ENCODE peak calls at places on chromosomes 11 and 22, in four cellular contexts. One of them, this sample, is unnamed.
A peak's percentile ranks its signal among the peaks of the same experiment; 100 is the strongest.

GRCh38 chr11:34185926-34186841 is 80.8 kb downstream of the NAT10 start:
- DNase-seq in H9: peak; percentile 43
- DNase-seq in IMR-90: no peak
- DNase-seq in H1: no peak
- DNase-seq in this sample: peak; percentile 54

GRCh38 chr11:35073691-35074382 is 65.1 kb upstream of the CD44 start:
- DNase-seq in H9: no peak
- DNase-seq in IMR-90: peak; percentile 49
- DNase-seq in H1: no peak
- DNase-seq in this sample: no peak

GRCh38 chr11:63417174-63417852 is 47.7 kb downstream of the SLC22A9 start:
- DNase-seq in H9: no peak
- DNase-seq in IMR-90: no peak
- DNase-seq in H1: no peak
- DNase-seq in this sample: no peak

GRCh38 chr11:19696073-19696472 is 16.6 kb upstream of the NAV2 start:
- DNase-seq in H9: no peak
- DNase-seq in IMR-90: no peak
- DNase-seq in H1: no peak
- DNase-seq in this sample: no peak

GRCh38 chr11:26947379-26947844 is 46.5 kb upstream of the FIBIN start:
- DNase-seq in H9: no peak
- DNase-seq in IMR-90: peak; percentile 100
- DNase-seq in H1: no peak
- DNase-seq in this sample: no peak

GRCh38 chr11:3128356-3129180 is 36.5 kb downstream of the OSBPL5 start:
- DNase-seq in H9: no peak
- DNase-seq in IMR-90: no peak
- DNase-seq in H1: no peak
- DNase-seq in this sample: no peak

GRCh38 chr11:33835143-33835878 is 56.6 kb downstream of the LMO2 start:
- DNase-seq in H9: no peak
- DNase-seq in IMR-90: peak; percentile 76
- DNase-seq in H1: no peak
- DNase-seq in this sample: no peak

GRCh38 chr22:35418088-35418487 is 18.1 kb downstream of the MCM5 start:
- DNase-seq in H9: no peak
- DNase-seq in IMR-90: peak; percentile 57
- DNase-seq in H1: no peak
- DNase-seq in this sample: no peak

GRCh38 chr11:123174196-123175183 is 20.6 kb downstream of the CLMP start:
- DNase-seq in H9: no peak
- DNase-seq in IMR-90: peak; percentile 99
- DNase-seq in H1: no peak
- DNase-seq in this sample: peak; percentile 66

GRCh38 chr11:71086687-71087258 is 165.6 kb downstream of the SHANK2 start:
- DNase-seq in H9: peak; percentile 81
- DNase-seq in IMR-90: peak; percentile 10
- DNase-seq in H1: peak; percentile 31
- DNase-seq in this sample: peak; percentile 75

GRCh38 chr22:26690654-26691376 is 33.4 kb downstream of the MIAT start:
- DNase-seq in H9: no peak
- DNase-seq in IMR-90: no peak
- DNase-seq in H1: no peak
- DNase-seq in this sample: no peak

GRCh38 chr11:69918231-69918937 is 99.2 kb upstream of the FGF3 start:
- DNase-seq in H9: no peak
- DNase-seq in IMR-90: no peak
- DNase-seq in H1: no peak
- DNase-seq in this sample: no peak

GRCh38 chr22:31488988-31489617 is 539 bp downstream of the EIF4ENIF1 start:
- DNase-seq in H9: peak; percentile 45
- DNase-seq in IMR-90: peak; percentile 7
- DNase-seq in H1: no peak
- DNase-seq in this sample: peak; percentile 53

GRCh38 chr11:72972541-72973128 is 158.4 kb downstream of the ATG16L2 start:
- DNase-seq in H9: no peak
- DNase-seq in IMR-90: peak; percentile 65
- DNase-seq in H1: no peak
- DNase-seq in this sample: no peak

GRCh38 chr22:17303840-17304779 is 65.2 kb upstream of the CECR2 start:
- DNase-seq in H9: no peak
- DNase-seq in IMR-90: no peak
- DNase-seq in H1: no peak
- DNase-seq in this sample: no peak

DNA sequence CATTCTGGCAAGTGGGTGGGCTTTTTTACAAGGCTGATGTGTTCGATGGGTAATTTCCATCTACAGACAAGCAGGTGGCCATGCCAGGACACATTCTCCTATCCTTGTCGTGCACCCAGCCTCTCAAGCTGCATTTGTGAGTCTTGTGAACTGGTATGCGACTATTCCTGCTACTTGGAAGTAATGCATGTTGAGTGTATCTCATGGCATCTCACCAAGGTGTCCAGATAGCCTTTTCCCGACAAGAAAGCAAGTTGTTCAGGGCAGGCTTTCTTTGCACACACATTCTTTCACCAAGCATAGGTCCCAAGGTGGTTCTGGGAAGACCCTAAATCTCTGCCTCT is 18.8 kb upstream of the SYT13 start:
- DNase-seq in H9: no peak
- DNase-seq in IMR-90: no peak
- DNase-seq in H1: no peak
- DNase-seq in this sample: no peak
- H4K5ac ChIP-seq in H9: no peak overlapping the region
- H4K5ac ChIP-seq in IMR-90: no peak overlapping the region
- H4K5ac ChIP-seq in H1: no peak overlapping the region
- H4K5ac ChIP-seq in this sample: no peak overlapping the region

DNA sequence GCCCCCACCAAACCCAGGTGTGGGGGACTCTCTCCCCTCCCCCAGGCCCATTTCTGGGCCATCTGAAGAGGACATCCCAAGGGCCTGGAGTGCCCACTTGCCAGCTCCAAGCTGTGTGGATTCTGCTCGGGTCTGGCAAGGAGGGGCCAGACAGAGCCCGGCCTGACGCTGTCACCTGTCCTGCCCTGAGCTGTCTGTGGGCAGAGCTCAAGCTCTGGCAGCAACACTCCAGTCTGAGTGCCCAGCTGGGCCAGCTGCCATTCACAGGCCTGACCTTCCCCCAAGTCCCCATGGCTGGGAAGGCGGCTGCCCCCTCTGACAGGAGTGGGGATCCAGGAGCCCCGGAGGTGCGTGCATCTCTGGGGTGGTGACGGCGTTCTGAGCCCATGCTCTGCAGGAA is 6.2 kb upstream of the PIM3 start:
- DNase-seq in H9: no peak
- DNase-seq in IMR-90: no peak
- DNase-seq in H1: no peak
- DNase-seq in this sample: no peak
- H4K8ac ChIP-seq in H9: no peak overlapping the region
- H4K8ac ChIP-seq in IMR-90: no peak overlapping the region
- H4K8ac ChIP-seq in H1: peak overlapping the region; percentile 25
- H4K8ac ChIP-seq in this sample: no peak overlapping the region

GRCh38 chr22:20392983-20393704 is 807 bp upstream of the ZNF74 start:
- DNase-seq in H9: no peak
- DNase-seq in IMR-90: no peak
- DNase-seq in H1: no peak
- DNase-seq in this sample: no peak
- H3K23ac ChIP-seq in H9: no peak overlapping the region
- H3K23ac ChIP-seq in IMR-90: no peak overlapping the region
- H3K23ac ChIP-seq in H1: no peak overlapping the region
- H3K23ac ChIP-seq in this sample: no peak overlapping the region

DNA sequence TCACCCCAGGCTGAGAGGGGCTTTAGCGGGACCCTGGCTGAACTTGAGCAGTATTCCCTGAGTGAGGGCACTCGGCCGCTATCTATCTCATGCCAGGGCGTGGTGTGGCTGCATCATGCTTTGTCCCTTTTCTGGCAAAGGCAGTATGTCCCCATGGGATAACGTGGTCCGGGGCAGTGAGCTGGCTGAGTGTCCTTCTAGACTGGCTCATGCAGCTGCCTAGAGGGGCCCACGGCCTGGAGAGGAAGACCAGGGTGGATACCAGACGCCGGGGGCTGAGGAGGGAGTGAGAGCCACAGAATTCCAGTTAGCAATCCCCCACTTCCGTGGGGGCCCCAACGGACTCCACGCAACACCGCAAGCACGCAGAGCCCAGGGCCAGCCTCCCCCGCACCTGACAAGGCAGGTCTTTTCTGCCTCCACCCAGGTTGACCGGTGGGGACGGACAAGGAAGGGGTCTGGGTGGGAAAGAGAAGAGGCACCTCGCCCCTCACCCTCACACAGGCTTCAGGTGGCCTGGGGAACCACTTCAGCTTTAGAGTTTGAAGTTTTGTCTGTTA is 15.5 kb downstream of the NFAM1 start:
- DNase-seq in H9: no peak
- DNase-seq in IMR-90: no peak
- DNase-seq in H1: no peak
- DNase-seq in this sample: no peak
- H4K5ac ChIP-seq in H9: no peak overlapping the region
- H4K5ac ChIP-seq in IMR-90: no peak overlapping the region
- H4K5ac ChIP-seq in H1: no peak overlapping the region
- H4K5ac ChIP-seq in this sample: no peak overlapping the region

DNA sequence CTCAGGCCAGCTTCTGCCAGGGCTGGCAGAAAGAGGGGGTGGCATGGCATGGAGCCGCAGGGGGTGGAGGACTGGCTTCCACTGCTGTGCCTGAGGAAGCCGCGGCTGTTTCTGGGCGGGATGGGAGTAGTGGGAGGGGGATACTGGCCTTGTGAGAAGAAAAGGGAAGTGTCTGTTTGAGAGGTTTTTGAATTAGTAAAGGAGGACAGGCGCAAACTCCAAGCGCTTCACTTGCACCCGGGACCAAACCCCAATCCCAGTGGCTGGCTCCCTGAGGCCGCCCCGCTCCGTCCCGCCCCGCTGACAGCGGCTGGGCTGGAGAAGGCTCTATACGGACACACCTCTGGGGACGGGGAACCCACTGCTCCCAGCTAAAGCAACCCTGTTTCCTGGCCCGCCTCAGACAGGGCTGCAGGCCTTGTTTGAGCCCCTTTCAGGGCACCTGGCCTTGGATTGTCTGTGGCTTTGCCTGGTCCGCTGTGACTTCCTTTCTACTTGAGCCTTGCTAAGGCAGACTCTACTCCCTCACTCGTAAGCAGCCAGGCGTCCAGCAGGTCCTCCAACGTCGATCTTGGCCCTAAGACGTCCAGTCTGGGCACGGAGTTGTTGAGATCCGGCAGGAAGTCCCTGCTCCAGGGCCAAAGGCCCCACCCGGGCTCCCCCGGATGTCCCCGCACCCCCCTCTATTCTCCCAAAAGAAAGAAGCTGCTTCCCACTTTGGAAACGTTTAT is 2.2 kb downstream of the APOA1 start:
- DNase-seq in H9: peak; percentile 56
- DNase-seq in IMR-90: no peak
- DNase-seq in H1: no peak
- DNase-seq in this sample: no peak
- H4K8ac ChIP-seq in H9: no peak overlapping the region
- H4K8ac ChIP-seq in IMR-90: peak overlapping the region; percentile 84
- H4K8ac ChIP-seq in H1: no peak overlapping the region
- H4K8ac ChIP-seq in this sample: no peak overlapping the region

GRCh38 chr11:9756878-9757277 is 93.0 kb downstream of the SWAP70 start:
- DNase-seq in H9: no peak
- DNase-seq in IMR-90: no peak
- DNase-seq in H1: no peak
- DNase-seq in this sample: no peak

GRCh38 chr11:9760180-9760550 is 96.3 kb downstream of the SWAP70 start:
- DNase-seq in H9: no peak
- DNase-seq in IMR-90: peak; percentile 95
- DNase-seq in H1: no peak
- DNase-seq in this sample: no peak

GRCh38 chr11:9757809-9758675 is 94.2 kb downstream of the SWAP70 start:
- DNase-seq in H9: peak; percentile 80
- DNase-seq in IMR-90: peak; percentile 72
- DNase-seq in H1: no peak
- DNase-seq in this sample: peak; percentile 83

GRCh38 chr11:9759519-9760179 is 95.8 kb downstream of the SWAP70 start:
- DNase-seq in H9: no peak
- DNase-seq in IMR-90: peak; percentile 100
- DNase-seq in H1: no peak
- DNase-seq in this sample: no peak

DNA sequence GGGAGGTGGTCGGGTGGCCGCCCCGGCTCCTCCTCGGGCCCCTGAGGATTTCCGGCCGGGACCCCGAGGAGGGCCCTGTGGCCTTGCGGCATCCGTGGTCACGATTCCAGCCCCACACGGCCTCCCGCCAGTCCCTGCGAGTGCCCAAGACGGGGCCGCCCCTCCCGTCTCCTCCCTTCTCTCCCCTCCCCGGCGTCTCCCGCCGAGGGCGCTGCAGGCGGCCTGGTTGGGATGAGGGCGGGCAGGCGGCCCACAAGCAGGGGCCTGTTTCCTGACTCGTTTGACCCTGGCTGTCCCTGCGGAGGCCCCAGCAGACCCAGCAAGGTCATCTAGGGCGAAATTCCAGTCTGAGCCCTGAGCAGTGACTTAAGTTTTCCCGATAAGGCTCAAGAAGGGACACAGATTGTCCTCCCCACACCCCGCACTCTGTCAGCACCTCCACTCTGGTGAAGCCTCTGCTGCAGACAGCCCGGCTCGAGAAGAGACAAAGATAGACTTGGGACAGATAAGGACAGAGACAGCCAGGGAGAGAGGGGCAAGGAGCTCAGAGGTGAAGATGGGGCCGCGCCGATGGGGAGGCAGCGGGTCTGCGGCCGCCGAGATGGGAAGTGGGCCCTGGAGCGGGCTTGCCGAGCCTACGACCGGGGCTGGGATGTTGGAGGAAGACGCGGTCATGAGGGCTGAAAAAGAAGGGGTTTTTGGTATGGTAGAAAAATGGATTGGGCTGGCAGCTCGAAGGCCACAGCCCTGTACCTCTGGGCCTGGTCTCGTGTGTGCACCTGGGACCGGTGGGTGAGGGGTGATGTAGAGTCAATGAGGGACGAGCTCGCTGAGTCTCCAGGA is 95.0 kb downstream of the SWAP70 start:
- DNase-seq in H9: peak; percentile 64
- DNase-seq in IMR-90: peak; percentile 64
- DNase-seq in H1: no peak
- DNase-seq in this sample: peak; percentile 86
- H3K23ac ChIP-seq in H9: no peak overlapping the region
- H3K23ac ChIP-seq in IMR-90: peak overlapping the region; percentile 99
- H3K23ac ChIP-seq in H1: no peak overlapping the region
- H3K23ac ChIP-seq in this sample: peak overlapping the region; percentile 7

GRCh38 chr11:44793350-44794090 is 66.8 kb downstream of the TSPAN18 start:
- DNase-seq in H9: no peak
- DNase-seq in IMR-90: peak; percentile 57
- DNase-seq in H1: no peak
- DNase-seq in this sample: peak; percentile 75
- H4K5ac ChIP-seq in H9: no peak overlapping the region
- H4K5ac ChIP-seq in IMR-90: no peak overlapping the region
- H4K5ac ChIP-seq in H1: no peak overlapping the region
- H4K5ac ChIP-seq in this sample: no peak overlapping the region

DNA sequence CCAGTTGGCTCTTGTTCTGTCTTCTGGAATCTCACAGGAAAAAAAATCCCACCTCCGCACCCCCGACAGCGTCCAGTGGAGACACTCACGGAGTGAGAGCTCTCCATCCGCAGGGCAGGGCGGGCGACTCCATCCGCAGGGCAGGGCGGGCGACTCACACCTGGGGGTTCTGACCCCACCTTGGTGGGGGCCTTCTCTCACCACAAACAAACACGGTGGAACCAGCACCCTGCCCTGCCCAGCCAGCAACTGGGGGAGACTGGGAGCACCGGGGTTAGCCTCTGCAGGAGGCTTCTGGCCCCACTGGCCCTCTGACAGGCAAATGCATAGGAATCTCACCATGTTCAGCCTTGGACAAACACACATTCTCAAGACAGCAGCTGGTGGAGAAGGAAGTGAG is 98.1 kb upstream of the B3GAT1 start:
- DNase-seq in H9: no peak
- DNase-seq in IMR-90: no peak
- DNase-seq in H1: no peak
- DNase-seq in this sample: no peak
- H4K8ac ChIP-seq in H9: no peak overlapping the region
- H4K8ac ChIP-seq in IMR-90: no peak overlapping the region
- H4K8ac ChIP-seq in H1: no peak overlapping the region
- H4K8ac ChIP-seq in this sample: no peak overlapping the region